ENCODE peak calls at places on chromosomes 16 and 17, in eight cellular contexts. M is keratinocyte; A is stomach; B is right lobe of liver; I is adrenal gland; Q is AG04450; U is aorta; K is naive thymus-derived CD4-positive, alpha-beta T cell. P is an unnamed sample. For H3K9me3, the result is how much of the 10 kb centered on the place peaks cover.

GRCh38 chr16:60107467-60107866 is 1373.4 kb upstream of the GOT2 start:
- DNase-seq in M (no peak), B (no peak), A (no peak), I (no peak), Q (no peak), U (no peak), K (no peak), P (peak)

GRCh38 chr16:69748694-69749345 is 5.9 kb downstream of the NOB1 start:
- DNase-seq in B (no peak), I (no peak), U (no peak), A (no peak), M (no peak), Q (no peak), K (no peak), P (no peak)

GRCh38 chr16:22300427-22301071 is 3.3 kb downstream of the POLR3E start:
- DNase-seq in K (no peak), U (peak), B (peak), M (no peak), A (peak), Q (peak), I (peak), P (peak)

GRCh38 chr17:290121-290521 is 62.5 kb downstream of the RPH3AL start:
- DNase-seq in K (no peak), A (no peak), U (peak), I (peak), Q (no peak), M (no peak), B (peak), P (no peak)

GRCh38 chr16:24499193-24499814 is 40.1 kb upstream of the RBBP6 start:
- DNase-seq in M (no peak), Q (no peak), K (no peak), A (no peak), B (no peak), I (no peak), U (no peak), P (peak)

GRCh38 chr16:66223176-66223780 is 143.2 kb upstream of the CDH5 start:
- DNase-seq in B (no peak), I (no peak), U (no peak), Q (no peak), K (no peak), A (no peak), M (no peak), P (peak)

GRCh38 chr16:76598498-76598897 is 321.3 kb downstream of the CNTNAP4 start:
- DNase-seq in K (no peak), U (no peak), I (no peak), B (no peak), Q (no peak), A (no peak), M (no peak), P (no peak)

GRCh38 chr17:31308372-31308905 is 5.4 kb downstream of the EVI2B start:
- DNase-seq in U (no peak), I (no peak), B (no peak), A (no peak), M (no peak), K (peak), Q (no peak), P (no peak)

GRCh38 chr17:81635431-81635830 is 1.5 kb downstream of the NPLOC4 start:
- DNase-seq in K (no peak), Q (no peak), B (no peak), A (no peak), I (no peak), M (no peak), U (no peak), P (no peak)

GRCh38 chr16:29738514-29738913 is 7.3 kb downstream of the C16orf54 start:
- DNase-seq in I (no peak), K (peak), M (no peak), B (no peak), U (peak), Q (no peak), A (no peak), P (no peak)

GRCh38 chr16:426115-426905 is 861 bp downstream of the RAB11FIP3 start:
- DNase-seq in B (no peak), U (no peak), M (no peak), K (no peak), A (no peak), I (no peak), Q (no peak), P (no peak)

GRCh38 chr17:34847939-34848338 is 113.3 kb downstream of the CCT6B start:
- DNase-seq in K (no peak), A (no peak), M (no peak), B (no peak), I (no peak), U (no peak), Q (no peak), P (no peak)

GRCh38 chr16:85331685-85332084 is 219.4 kb upstream of the CIBAR2 start:
- DNase-seq in U (no peak), A (peak), B (no peak), K (no peak), I (no peak), M (no peak), Q (no peak), P (no peak)

GRCh38 chr17:19904924-19905323 is 37.2 kb upstream of the ULK2 start:
- DNase-seq in M (no peak), I (peak), A (no peak), Q (no peak), U (peak), B (peak), K (no peak), P (no peak)

GRCh38 chr16:83272201-83272600 is 535.6 kb upstream of the HSBP1 start:
- DNase-seq in A (no peak), M (no peak), U (no peak), K (no peak), I (no peak), B (no peak), Q (peak), P (no peak)

GRCh38 chr17:80773243-80773991 is 218.2 kb upstream of the CHMP6 start:
- DNase-seq in Q (no peak), K (no peak), M (no peak), A (no peak), I (no peak), B (no peak), U (no peak), P (peak)

DNA sequence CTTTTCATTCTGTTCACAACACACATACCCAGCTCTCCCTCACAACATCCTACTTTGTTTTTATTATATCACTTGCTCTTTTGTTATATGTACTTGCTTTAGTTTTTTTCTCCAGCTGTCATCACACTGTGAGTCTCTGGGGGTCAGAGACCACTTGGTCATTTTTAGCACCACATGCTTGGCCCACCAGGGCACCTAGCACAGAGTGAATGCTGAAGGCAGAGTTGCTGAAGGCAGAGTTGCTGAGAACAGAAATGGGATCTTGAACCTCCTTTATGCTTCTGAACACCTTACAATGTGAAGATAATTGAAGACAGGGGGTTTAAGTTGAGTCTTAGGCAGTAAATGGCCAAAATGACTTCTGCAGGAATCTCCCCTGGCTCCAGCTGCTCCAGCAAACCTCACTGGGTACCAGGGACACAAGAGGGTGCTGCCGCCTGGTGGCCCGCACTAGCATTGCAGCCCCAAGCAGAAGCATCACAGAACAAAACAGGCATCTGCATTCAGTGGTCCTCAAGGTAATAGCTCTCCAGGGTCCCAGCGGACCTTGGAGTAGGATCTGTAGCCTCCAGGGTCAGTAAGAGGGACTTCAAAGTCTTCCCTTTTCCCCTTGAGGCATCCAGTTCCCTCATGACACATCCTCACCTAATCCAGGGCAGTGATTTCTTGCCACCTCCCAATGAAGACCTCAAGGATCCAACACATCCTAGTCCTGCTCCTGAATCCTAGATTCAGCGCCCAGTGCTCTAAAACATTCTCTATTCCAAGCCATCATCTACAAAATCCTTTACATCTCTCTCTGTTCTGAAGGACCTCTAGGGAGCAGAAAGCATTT is 1972.6 kb downstream of the TP53TG3F start:
- DNase-seq in I (no peak), Q (no peak), U (no peak), A (no peak), K (no peak), M (no peak), B (no peak), P (peak)
- H3K9me3 ChIP-seq in I (under half), Q (under half), U (under half), A (under half), K (under half), M (under half), B (under half), P (under half)

GRCh38 chr16:87350681-87351319 is 32.8 kb downstream of the FBXO31 start:
- DNase-seq in I (peak), U (no peak), B (no peak), A (no peak), Q (no peak), M (no peak), K (no peak), P (no peak)
- H3K4me3 ChIP-seq in I (no peak), U (no peak), B (no peak), A (no peak), Q (no peak), M (no peak), K (no peak), P (no peak)

DNA sequence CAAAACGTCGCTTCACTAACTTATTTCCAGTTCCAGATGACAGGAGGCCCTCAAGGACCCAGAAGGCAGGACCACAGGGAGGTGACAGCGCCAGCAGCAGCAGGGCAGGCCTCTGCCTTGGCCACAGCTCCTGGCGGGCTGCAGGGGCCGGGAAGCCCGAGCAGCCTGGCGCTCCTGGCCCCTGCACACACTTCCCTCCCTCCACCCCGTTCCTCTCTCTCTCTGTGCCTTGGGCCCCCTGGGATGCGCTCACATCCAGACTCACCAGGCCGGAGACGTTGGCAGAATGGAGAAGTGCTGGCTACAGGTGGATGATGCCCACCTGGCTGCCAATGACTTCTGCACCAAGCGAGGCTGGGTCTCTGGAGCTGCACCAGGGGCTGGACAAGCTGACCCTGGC is 12.7 kb downstream of the ZNF594 start:
- DNase-seq in K (no peak), M (no peak), I (no peak), Q (no peak), U (no peak), B (no peak), A (no peak), P (no peak)
- H3K9me3 ChIP-seq in K (under half), M (under half), I (under half), Q (half or more), U (under half), B (under half), A (half or more), P (under half)

GRCh38 chr16:57304169-57305061 is 19.9 kb upstream of the PLLP start:
- DNase-seq in Q (no peak), I (no peak), K (no peak), M (no peak), U (peak), A (peak), B (peak), P (peak)
- H3K4me3 ChIP-seq in Q (no peak), I (no peak), K (no peak), M (no peak), U (no peak), A (no peak), B (no peak), P (no peak)

DNA sequence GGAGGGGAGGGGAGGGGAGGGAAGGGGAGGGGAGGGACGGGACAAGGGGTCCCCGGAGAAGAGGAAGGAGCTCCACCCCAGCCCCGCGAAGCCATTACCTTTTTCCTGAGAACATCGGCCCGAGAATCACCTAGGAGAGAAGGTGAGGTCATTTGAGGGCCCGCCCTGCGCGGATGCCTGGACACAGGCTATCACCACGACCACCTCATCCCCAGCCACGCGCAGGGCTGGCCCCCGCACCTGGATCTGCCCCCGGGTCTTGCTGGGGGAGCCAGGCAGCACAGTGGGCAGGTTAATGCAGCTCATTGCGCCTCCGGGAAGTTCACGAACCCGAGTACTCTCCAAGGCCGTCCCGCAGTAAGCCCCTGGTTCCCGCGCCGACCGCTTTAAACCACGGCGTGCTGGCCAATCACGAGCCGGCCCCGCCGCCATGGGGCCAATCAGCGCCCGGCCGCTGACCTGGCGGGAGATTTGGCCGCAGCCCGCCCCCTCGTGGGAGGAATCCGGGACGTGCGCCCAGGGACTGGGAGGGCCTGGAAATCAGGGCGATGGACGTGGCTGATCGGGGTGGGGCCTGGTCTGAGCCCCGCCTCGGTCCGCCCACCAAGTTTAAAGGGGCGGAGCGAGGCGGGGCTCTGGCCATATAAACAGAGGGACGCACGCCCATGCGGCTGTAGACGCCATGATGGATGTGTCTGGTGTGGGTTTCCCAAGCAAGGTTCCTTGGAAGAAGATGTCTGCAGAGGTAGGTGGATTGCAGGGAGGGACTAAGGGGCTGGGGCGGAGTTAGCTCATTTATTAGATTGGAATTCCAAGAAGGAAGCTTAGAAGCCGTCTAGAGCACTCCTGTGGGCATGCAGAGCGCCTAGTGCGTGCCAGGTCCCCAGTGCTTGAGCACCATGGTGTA is at the start of the genes AFMID and TK1:
- DNase-seq in I (peak), M (peak), A (peak), K (peak), B (peak), U (peak), Q (peak), P (peak)
- H3K9me3 ChIP-seq in I (under half), M (under half), A (under half), K (under half), B (under half), U (under half), Q (under half), P (under half)

GRCh38 chr16:50679676-50680555 is 1.2 kb downstream of the SNX20 start:
- DNase-seq in K (no peak), I (peak), U (no peak), B (no peak), Q (no peak), A (no peak), M (no peak), P (no peak)
- H3K4me3 ChIP-seq in K (peak), I (no peak), U (no peak), B (no peak), Q (no peak), A (peak), M (no peak), P (no peak)